ENCODE peak calls at places on chromosomes 3 and 15, in four cellular contexts. R is lower leg skin, U is endothelial cell, L is tibial nerve. B is an unnamed sample.
A peak's percentile ranks its signal among the peaks of the same experiment; 100 is the strongest.

GRCh38 chr3:13801361-13802214 is 78.3 kb downstream of the WNT7A start:
- DNase-seq in U (no peak), L (no peak), R (no peak), B (no peak)

GRCh38 chr3:54168451-54168850 is 46.1 kb downstream of the CACNA2D3 start:
- DNase-seq in U (no peak), L (no peak), R (peak; percentile 12), B (no peak)

GRCh38 chr3:51385621-51386091 is 565 bp downstream of the MANF start:
- DNase-seq in L (no peak), R (peak; percentile 81), U (no peak), B (no peak)

GRCh38 chr3:134985841-134986520 is 190.9 kb downstream of the EPHB1 start:
- DNase-seq in R (no peak), L (no peak), U (no peak), B (no peak)

GRCh38 chr15:68599560-68600071 is 20.8 kb downstream of the CORO2B start:
- DNase-seq in R (no peak), L (no peak), U (peak; percentile 58), B (no peak)

GRCh38 chr15:68427366-68427765 is 4.6 kb downstream of the ITGA11 start:
- DNase-seq in U (no peak), R (peak; percentile 26), L (no peak), B (no peak)

GRCh38 chr3:183393625-183394024 is 34.8 kb downstream of the MCF2L2 start:
- DNase-seq in R (no peak), L (no peak), U (no peak), B (no peak)

GRCh38 chr15:81310480-81310879 is 13.5 kb downstream of the STARD5 start:
- DNase-seq in R (no peak), L (no peak), U (no peak), B (no peak)

GRCh38 chr3:23130406-23130805 is 72.7 kb upstream of the UBE2E2 start:
- DNase-seq in R (no peak), L (no peak), U (no peak), B (no peak)

GRCh38 chr3:164458986-164459385 is 619.3 kb downstream of the SI start:
- DNase-seq in L (no peak), U (no peak), R (no peak), B (no peak)

GRCh38 chr3:54772707-54773106 is 155.2 kb downstream of the LRTM1 start:
- DNase-seq in L (no peak), R (no peak), U (no peak), B (no peak)

GRCh38 chr3:12479919-12480425 is 4.3 kb upstream of the TSEN2 start:
- DNase-seq in R (no peak), L (no peak), U (peak; percentile 18), B (no peak)

GRCh38 chr15:62790531-62790930 is 252.0 kb upstream of the TPM1 start:
- DNase-seq in R (no peak), U (no peak), L (no peak), B (no peak)

GRCh38 chr15:69987492-69988482 is 109.9 kb downstream of the TLE3 start:
- DNase-seq in U (no peak), R (no peak), L (no peak), B (no peak)

GRCh38 chr3:39705351-39705900 is 104.0 kb upstream of the MYRIP start:
- DNase-seq in U (no peak), R (no peak), L (no peak), B (no peak)

GRCh38 chr15:38540516-38540915 is 24.1 kb downstream of the RASGRP1 start:
- DNase-seq in L (no peak), R (no peak), U (no peak), B (no peak)

GRCh38 chr3:50687916-50688315 is 13.2 kb downstream of the DOCK3 start:
- DNase-seq in L (no peak), R (no peak), U (no peak), B (no peak)

GRCh38 chr3:42428830-42429229 is 18.4 kb upstream of the LYZL4 start:
- DNase-seq in U (no peak), L (no peak), R (no peak), B (no peak)

GRCh38 chr3:174425422-174425821 is 433.7 kb upstream of the NAALADL2 start:
- DNase-seq in L (no peak), R (no peak), U (no peak), B (no peak)

GRCh38 chr3:17384567-17385296 is 357.7 kb downstream of the TBC1D5 start:
- DNase-seq in R (no peak), U (no peak), L (no peak), B (no peak)

GRCh38 chr15:100715571-100716455 is 113.4 kb downstream of the ASB7 start:
- DNase-seq in R (peak; percentile 81), L (no peak), U (no peak), B (peak; percentile 80)

GRCh38 chr3:42728668-42729364 is 26.2 kb upstream of the HHATL start:
- DNase-seq in L (no peak), R (peak; percentile 80), U (no peak), B (peak; percentile 56)

GRCh38 chr15:31202953-31203352 is 101.4 kb upstream of the TRPM1 start:
- DNase-seq in L (no peak), U (no peak), R (peak; percentile 74), B (no peak)

GRCh38 chr3:5226783-5227182 is 39.3 kb downstream of the EDEM1 start:
- DNase-seq in L (no peak), R (no peak), U (no peak), B (no peak)

GRCh38 chr3:98797905-98798304 is 34.8 kb downstream of the ST3GAL6 start:
- DNase-seq in L (no peak), U (no peak), R (no peak), B (no peak)

GRCh38 chr3:42314411-42314810 is 48.4 kb upstream of the CCK start:
- DNase-seq in R (no peak), U (no peak), L (no peak), B (no peak)

GRCh38 chr15:43527802-43528541 is 10.6 kb downstream of the MAP1A start:
- DNase-seq in U (no peak), R (no peak), L (no peak), B (no peak)

GRCh38 chr3:161291191-161291901 is 70.2 kb downstream of the NMD3 start:
- DNase-seq in L (no peak), U (no peak), R (no peak), B (no peak)

GRCh38 chr3:97971679-97972567 is at the start of gene RIOX2:
- DNase-seq in L (peak; percentile 35), U (peak; percentile 62), R (peak; percentile 93), B (peak; percentile 89)

GRCh38 chr3:179292440-179292839 is 30.4 kb upstream of the ZNF639 start:
- DNase-seq in L (no peak), R (no peak), U (no peak), B (no peak)

DNA sequence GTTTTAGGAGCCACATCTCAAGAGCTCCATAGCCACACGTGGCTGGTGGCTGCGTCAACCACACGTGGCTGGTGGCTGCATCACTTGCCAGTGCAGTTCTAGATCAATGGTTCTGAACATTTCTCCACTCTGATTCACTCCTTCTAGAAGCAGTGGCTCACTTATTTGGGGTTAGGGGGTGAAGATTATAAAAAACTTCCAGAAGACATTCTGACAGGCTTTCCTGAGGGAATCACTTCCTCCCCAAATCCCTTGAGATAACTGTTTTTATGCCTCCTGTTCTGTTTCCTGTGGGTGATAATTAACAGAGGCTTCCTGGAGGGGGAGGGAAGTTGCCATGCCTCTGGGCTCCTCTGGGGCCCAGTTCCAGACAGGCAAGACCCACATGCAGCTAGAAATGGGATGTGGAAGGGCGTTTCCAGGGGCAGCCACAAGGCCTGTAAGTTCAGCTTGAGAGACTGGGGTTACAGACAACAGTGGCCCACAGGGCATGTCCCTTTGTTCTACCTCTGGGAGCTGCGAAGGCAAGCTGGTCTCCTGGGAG is 23.6 kb downstream of the HEG1 start:
- DNase-seq in R (peak; percentile 13), L (no peak), U (no peak), B (no peak)
- TF ChIP-seq CTCF in R (no peak), L (no peak), U (no peak), B (no peak)

GRCh38 chr3:105518201-105518600 is 151.5 kb downstream of the ALCAM start:
- DNase-seq in R (no peak), L (no peak), U (no peak), B (no peak)

GRCh38 chr3:105513886-105514285 is 147.2 kb downstream of the ALCAM start:
- DNase-seq in U (no peak), L (no peak), R (no peak), B (no peak)

GRCh38 chr3:105513042-105513441 is 146.3 kb downstream of the ALCAM start:
- DNase-seq in R (no peak), L (no peak), U (no peak), B (no peak)

GRCh38 chr3:105518806-105519418 is 152.2 kb downstream of the ALCAM start:
- DNase-seq in L (no peak), U (peak; percentile 20), R (no peak), B (no peak)

GRCh38 chr3:105516972-105517371 is 150.3 kb downstream of the ALCAM start:
- DNase-seq in U (peak; percentile 20), L (no peak), R (no peak), B (no peak)
- TF ChIP-seq CTCF in U (peak; percentile 25), L (no peak), R (no peak), B (peak; percentile 11)

GRCh38 chr15:85563731-85564130 is 183.3 kb downstream of the AKAP13 start:
- DNase-seq in R (no peak), U (no peak), L (no peak), B (no peak)

GRCh38 chr15:85562824-85563223 is 182.4 kb downstream of the AKAP13 start:
- DNase-seq in L (no peak), U (no peak), R (no peak), B (no peak)

GRCh38 chr15:85564686-85565085 is 184.3 kb downstream of the AKAP13 start:
- DNase-seq in U (no peak), L (no peak), R (no peak), B (no peak)

GRCh38 chr15:85559530-85559929 is 179.1 kb downstream of the AKAP13 start:
- DNase-seq in U (no peak), R (no peak), L (no peak), B (no peak)

DNA sequence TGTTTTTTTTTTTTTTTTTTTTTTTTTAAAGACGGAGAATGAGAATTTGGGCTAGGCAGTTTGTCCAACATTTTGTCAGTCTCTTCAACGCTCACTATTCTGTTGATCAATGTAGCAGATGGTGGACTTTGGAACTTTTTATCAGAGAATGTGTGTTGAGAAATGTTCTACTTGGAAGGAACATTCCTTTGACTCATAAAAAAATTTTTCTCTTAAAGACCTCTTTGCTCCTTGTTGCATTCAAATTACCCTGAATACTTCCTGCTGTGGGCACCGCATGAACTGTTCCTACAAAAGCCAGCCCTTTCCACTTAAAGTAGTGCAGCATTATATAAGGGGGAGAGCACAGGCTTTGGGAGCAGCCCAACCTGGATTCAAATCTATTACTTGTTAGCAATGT is 182.9 kb downstream of the AKAP13 start:
- DNase-seq in U (no peak), R (no peak), L (no peak), B (no peak)
- TF ChIP-seq CTCF in U (no peak), R (no peak), L (no peak), B (no peak)

DNA sequence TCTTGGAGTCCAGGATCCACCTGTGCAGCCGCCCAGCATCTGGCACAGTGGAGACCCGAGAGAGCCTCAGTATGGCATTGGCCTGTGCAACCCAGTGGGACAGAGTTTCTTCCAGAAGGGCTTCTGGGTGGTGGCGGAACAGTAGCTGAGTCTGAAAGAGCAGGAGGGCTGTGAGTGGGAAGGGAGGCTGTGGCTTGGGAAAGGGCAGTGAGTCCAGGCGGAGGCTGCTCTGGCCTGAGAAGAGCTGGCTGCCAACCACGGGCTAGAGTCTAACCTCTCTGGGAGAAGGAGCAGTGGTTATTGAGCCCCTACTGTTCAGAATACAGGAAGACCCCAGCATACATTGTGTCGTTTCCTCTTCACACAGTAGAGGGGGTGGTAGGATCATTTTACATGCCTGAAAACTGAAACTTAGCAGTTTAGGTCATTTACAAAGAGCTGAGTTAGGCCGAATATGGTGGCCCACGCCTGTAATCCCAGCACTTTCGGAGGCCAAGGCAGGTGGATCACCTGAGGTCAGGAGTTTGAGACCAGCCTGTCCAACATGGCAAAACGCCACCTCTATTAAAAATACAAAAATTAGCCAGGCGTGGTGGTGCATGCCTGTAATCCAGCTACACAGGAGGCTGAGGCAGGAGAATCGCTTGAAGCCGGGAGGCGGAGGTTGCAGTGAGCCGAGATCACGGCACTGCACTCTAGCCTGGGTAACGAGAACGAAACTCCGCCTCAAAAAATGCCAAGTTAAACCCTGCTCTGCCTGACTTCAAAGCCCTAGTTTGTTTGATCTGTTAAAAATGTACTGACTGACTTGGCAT is 3.2 kb downstream of the AEN start:
- DNase-seq in L (no peak), R (peak; percentile 82), U (peak; percentile 49), B (no peak)
- TF ChIP-seq CTCF in L (peak; percentile 41), R (no peak), U (no peak), B (peak; percentile 52)